ENCODE peak calls at places on chromosomes 13 and 19, in four cellular contexts. T is colonic mucosa, G is heart right ventricle, L is transverse colon. X is an unnamed sample.
A peak's percentile ranks its signal among the peaks of the same experiment; 100 is the strongest.

GRCh38 chr19:33473644-33474305 is 47.8 kb downstream of the PEPD start:
- DNase-seq in T (no peak), G (no peak), L (no peak), X (no peak)

GRCh38 chr19:57271280-57271679 is 9.0 kb upstream of the ZNF460 start:
- DNase-seq in T (no peak), G (no peak), L (no peak), X (no peak)

GRCh38 chr13:113806526-113806925 is 47.5 kb downstream of the TMEM255B start:
- DNase-seq in T (no peak), G (no peak), L (no peak), X (no peak)

GRCh38 chr13:110813646-110814624 is 100.4 kb downstream of the ING1 start:
- DNase-seq in T (no peak), G (no peak), L (no peak), X (no peak)

GRCh38 chr19:46678110-46678732 is 17.2 kb upstream of the DACT3 start:
- DNase-seq in T (peak; percentile 53), G (no peak), L (no peak), X (no peak)

GRCh38 chr19:43469160-43469480 is 3.7 kb upstream of the LYPD3 start:
- DNase-seq in T (no peak), G (no peak), L (no peak), X (no peak)

GRCh38 chr13:40910324-40911050 is 108.6 kb downstream of the ELF1 start:
- DNase-seq in T (no peak), G (no peak), L (no peak), X (no peak)

GRCh38 chr19:48926909-48927308 is 6.6 kb upstream of the DHDH start:
- DNase-seq in T (peak; percentile 42), G (peak; percentile 48), L (peak; percentile 23), X (no peak)

GRCh38 chr13:46679369-46680180 is 117.4 kb downstream of the ESD start:
- DNase-seq in T (no peak), G (peak; percentile 60), L (peak; percentile 42), X (no peak)

GRCh38 chr19:2230807-2231533 is 5.2 kb downstream of the PLEKHJ1 start:
- DNase-seq in T (no peak), G (no peak), L (no peak), X (no peak)

GRCh38 chr13:99356216-99357089 is 49.3 kb upstream of the GPR183 start:
- DNase-seq in T (no peak), G (peak; percentile 34), L (peak; percentile 45), X (no peak)

GRCh38 chr19:40607311-40607871 is 6.2 kb downstream of the LTBP4 start:
- DNase-seq in T (peak; percentile 89), G (no peak), L (peak; percentile 84), X (no peak)

GRCh38 chr13:112934075-112934474 is 34.9 kb upstream of the MCF2L start:
- DNase-seq in T (no peak), G (no peak), L (no peak), X (no peak)

GRCh38 chr19:11024259-11024658 is 63.4 kb downstream of the SMARCA4 start:
- DNase-seq in T (no peak), G (no peak), L (no peak), X (no peak)

GRCh38 chr19:55440411-55441105 is 2.5 kb downstream of the SHISA7 start:
- DNase-seq in T (no peak), G (no peak), L (no peak), X (no peak)

GRCh38 chr19:56253737-56254136 is 18.8 kb upstream of the EDDM13 start:
- DNase-seq in T (no peak), G (no peak), L (no peak), X (no peak)

GRCh38 chr13:26923824-26924605 is 163.4 kb upstream of the GPR12 start:
- DNase-seq in T (no peak), G (peak; percentile 51), L (no peak), X (no peak)

GRCh38 chr19:52248256-52248655 is 21.1 kb upstream of the ZNF766 start:
- DNase-seq in T (peak; percentile 62), G (peak; percentile 38), L (peak; percentile 66), X (no peak)

GRCh38 chr19:31166206-31166605 is 183.0 kb downstream of the TSHZ3 start:
- DNase-seq in T (no peak), G (no peak), L (no peak), X (no peak)

GRCh38 chr13:64847767-64848166 is 2382.4 kb downstream of the PCDH9 start:
- DNase-seq in T (no peak), G (no peak), L (no peak), X (no peak)

GRCh38 chr19:13665125-13665903 is 99.0 kb upstream of the MRI1 start:
- DNase-seq in T (peak; percentile 42), G (no peak), L (no peak), X (no peak)

GRCh38 chr13:73722120-73722519 is 412.1 kb downstream of the KLF12 start:
- DNase-seq in T (no peak), G (no peak), L (no peak), X (no peak)

GRCh38 chr13:98500963-98501421 is 75.9 kb downstream of the STK24 start:
- DNase-seq in T (no peak), G (no peak), L (no peak), X (no peak)

GRCh38 chr19:11821474-11821873 is 7.4 kb downstream of the ZNF440 start:
- DNase-seq in T (no peak), G (no peak), L (no peak), X (no peak)

GRCh38 chr13:45670481-45670880 is 31.6 kb upstream of the CBY2 start:
- DNase-seq in T (no peak), G (no peak), L (no peak), X (no peak)

GRCh38 chr13:94569615-94570014 is 26.3 kb downstream of the TGDS start:
- DNase-seq in T (no peak), G (no peak), L (no peak), X (no peak)

GRCh38 chr13:94568443-94568842 is 27.5 kb downstream of the TGDS start:
- DNase-seq in T (no peak), G (no peak), L (no peak), X (no peak)
- TF ChIP-seq CTCF in T (no peak), G (no peak), L (no peak), X (no peak)

GRCh38 chr19:38878575-38879399 is 712 bp upstream of the RINL start:
- DNase-seq in T (no peak), G (no peak), L (no peak), X (no peak)
- TF ChIP-seq CTCF in T (no peak), G (no peak), L (no peak), X (no peak)

DNA sequence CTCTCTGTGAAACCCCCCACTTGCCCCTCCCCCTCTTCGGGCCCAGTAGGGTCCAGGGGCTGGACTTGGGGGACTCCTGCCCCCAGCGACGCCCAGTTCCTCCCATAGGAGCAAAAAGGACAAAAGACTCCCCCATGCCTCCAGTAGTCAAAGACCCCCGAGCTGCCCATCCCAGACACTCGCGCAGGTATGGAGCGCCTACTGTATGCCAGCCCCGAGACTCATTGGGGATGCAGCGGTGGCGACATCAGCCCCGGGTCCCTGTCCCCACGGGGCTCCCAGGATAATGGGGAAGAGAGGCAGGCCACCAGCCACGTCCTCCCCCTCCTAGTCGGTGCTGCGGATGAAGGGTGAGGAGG is 18.3 kb upstream of the ZNRF4 start:
- DNase-seq in T (no peak), G (no peak), L (no peak), X (no peak)
- TF ChIP-seq CTCF in T (no peak), G (no peak), L (no peak), X (no peak)

GRCh38 chr13:48244159-48244558 is 11.2 kb downstream of the ITM2B start:
- DNase-seq in T (no peak), G (no peak), L (no peak), X (no peak)

GRCh38 chr13:48246097-48246496 is 13.1 kb downstream of the ITM2B start:
- DNase-seq in T (no peak), G (no peak), L (no peak), X (no peak)

GRCh38 chr13:48241651-48242050 is 8.6 kb downstream of the ITM2B start:
- DNase-seq in T (no peak), G (no peak), L (no peak), X (no peak)

GRCh38 chr13:48236528-48237353 is 3.7 kb downstream of the ITM2B start:
- DNase-seq in T (no peak), G (no peak), L (no peak), X (no peak)

GRCh38 chr13:48242677-48243076 is 9.7 kb downstream of the ITM2B start:
- DNase-seq in T (no peak), G (no peak), L (no peak), X (no peak)
- TF ChIP-seq CTCF in T (no peak), G (no peak), L (no peak), X (no peak)

GRCh38 chr19:50663280-50663790 is 14.1 kb downstream of the C19orf81 start:
- DNase-seq in T (no peak), G (no peak), L (no peak), X (no peak)
- TF ChIP-seq CTCF in T (no peak), G (no peak), L (no peak), X (peak; percentile 60)

GRCh38 chr19:45150180-45150579 is 10.6 kb downstream of the NKPD1 start:
- DNase-seq in T (no peak), G (no peak), L (no peak), X (no peak)

GRCh38 chr19:45146716-45147337 is 14.0 kb downstream of the NKPD1 start:
- DNase-seq in T (no peak), G (no peak), L (no peak), X (no peak)

GRCh38 chr19:45149129-45149528 is 11.7 kb downstream of the NKPD1 start:
- DNase-seq in T (no peak), G (no peak), L (no peak), X (no peak)

GRCh38 chr19:45146251-45146650 is 14.5 kb downstream of the NKPD1 start:
- DNase-seq in T (no peak), G (no peak), L (no peak), X (no peak)

GRCh38 chr19:45147835-45148676 is 12.7 kb downstream of the NKPD1 start:
- DNase-seq in T (no peak), G (no peak), L (no peak), X (no peak)
- TF ChIP-seq CTCF in T (no peak), G (no peak), L (no peak), X (peak; percentile 21)

DNA sequence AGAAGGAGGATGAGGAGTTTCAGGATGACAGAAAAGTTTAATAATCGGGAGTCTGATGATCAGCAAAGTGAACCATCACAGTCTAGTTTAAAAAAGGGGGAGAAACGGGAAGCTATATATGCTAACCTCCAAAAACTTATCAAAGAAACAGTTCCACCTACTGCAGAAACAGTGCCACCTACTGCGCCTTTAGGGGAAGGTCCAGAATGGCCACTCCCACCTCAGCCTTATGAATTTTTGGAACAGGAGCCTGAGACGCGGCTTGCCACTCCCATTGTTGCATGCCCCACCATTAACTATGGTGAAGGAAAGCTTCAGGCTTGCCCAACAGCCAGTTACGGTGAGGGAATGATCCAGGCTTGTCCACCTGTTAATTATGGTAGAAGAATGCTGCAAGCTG is 929.0 kb downstream of the SLITRK6 start:
- DNase-seq in T (no peak), G (no peak), L (no peak), X (no peak)
- TF ChIP-seq CTCF in T (no peak), G (no peak), L (no peak), X (peak; percentile 23)

X was measured in type B pancreatic cell.